ENCODE peak calls at places on chromosomes 11 and 22, in four cellular contexts. R, G, J and O are unnamed samples.

GRCh38 chr11:104946907-104947306 is 21.5 kb downstream of the CASP4 start:
- DNase-seq in R (peak), G (peak), J (no peak), O (no peak)

GRCh38 chr22:46113910-46114517 is 36.3 kb upstream of the PPARA start:
- DNase-seq in R (no peak), G (no peak), J (no peak), O (no peak)

GRCh38 chr11:9461068-9461759 is 402 bp downstream of the ZNF143 start:
- DNase-seq in R (peak), G (peak), J (peak), O (peak)

GRCh38 chr11:116199182-116199581 is 573.6 kb downstream of the BUD13 start:
- DNase-seq in R (no peak), G (peak), J (no peak), O (no peak)

GRCh38 chr11:107857550-107858216 is 904 bp downstream of the SLC35F2 start:
- DNase-seq in R (peak), G (no peak), J (peak), O (peak)

GRCh38 chr11:8707541-8708270 is 25.1 kb downstream of the RPL27A start:
- DNase-seq in R (no peak), G (peak), J (no peak), O (peak)

GRCh38 chr11:2321311-2321683 is 19.5 kb downstream of the TSPAN32 start:
- DNase-seq in R (no peak), G (no peak), J (no peak), O (no peak)

GRCh38 chr11:33461319-33461718 is 204.1 kb downstream of the HIPK3 start:
- DNase-seq in R (no peak), G (no peak), J (no peak), O (no peak)

GRCh38 chr22:37137903-37138665 is 11.6 kb downstream of the IL2RB start:
- DNase-seq in R (no peak), G (no peak), J (no peak), O (no peak)

GRCh38 chr11:128324531-128325141 is 262.7 kb downstream of the ETS1 start:
- DNase-seq in R (no peak), G (no peak), J (no peak), O (no peak)

GRCh38 chr22:27137809-27138400 is 480.5 kb downstream of the MIAT start:
- DNase-seq in R (no peak), G (no peak), J (no peak), O (no peak)

GRCh38 chr11:121105063-121105480 is 4.0 kb downstream of the TECTA start:
- DNase-seq in R (peak), G (peak), J (no peak), O (no peak)

GRCh38 chr22:27242917-27243589 is 558.5 kb downstream of the MN1 start:
- DNase-seq in R (no peak), G (no peak), J (no peak), O (no peak)

GRCh38 chr11:96413408-96413807 is 23.6 kb downstream of the JRKL start:
- DNase-seq in R (no peak), G (no peak), J (no peak), O (no peak)

GRCh38 chr11:11374358-11375148 is 21.5 kb upstream of the CSNK2A3 start:
- DNase-seq in R (no peak), G (no peak), J (no peak), O (no peak)

DNA sequence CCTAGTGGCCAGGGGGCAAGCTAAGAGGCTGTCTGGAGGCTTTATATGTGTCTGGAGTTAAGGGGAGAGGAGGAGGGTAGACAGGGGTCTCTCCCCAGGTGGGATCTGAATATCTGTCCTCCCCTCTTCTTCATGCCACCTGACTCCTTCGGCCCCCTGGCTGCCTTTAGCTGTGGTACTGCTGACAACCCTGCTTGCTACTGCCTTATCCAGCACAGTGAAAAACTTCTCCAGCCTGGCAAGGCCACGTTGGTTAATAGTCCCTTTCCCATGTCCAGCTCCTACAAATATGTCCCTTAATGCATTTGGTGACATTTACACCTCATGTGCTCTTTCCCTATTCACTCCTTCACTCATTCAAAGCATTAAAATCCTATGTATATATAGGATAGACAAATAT is 42.4 kb upstream of the NNMT start:
- DNase-seq in R (no peak), G (no peak), J (no peak), O (no peak)
- TF ChIP-seq CTCF in R (no peak), G (no peak), J (no peak), O (no peak)

DNA sequence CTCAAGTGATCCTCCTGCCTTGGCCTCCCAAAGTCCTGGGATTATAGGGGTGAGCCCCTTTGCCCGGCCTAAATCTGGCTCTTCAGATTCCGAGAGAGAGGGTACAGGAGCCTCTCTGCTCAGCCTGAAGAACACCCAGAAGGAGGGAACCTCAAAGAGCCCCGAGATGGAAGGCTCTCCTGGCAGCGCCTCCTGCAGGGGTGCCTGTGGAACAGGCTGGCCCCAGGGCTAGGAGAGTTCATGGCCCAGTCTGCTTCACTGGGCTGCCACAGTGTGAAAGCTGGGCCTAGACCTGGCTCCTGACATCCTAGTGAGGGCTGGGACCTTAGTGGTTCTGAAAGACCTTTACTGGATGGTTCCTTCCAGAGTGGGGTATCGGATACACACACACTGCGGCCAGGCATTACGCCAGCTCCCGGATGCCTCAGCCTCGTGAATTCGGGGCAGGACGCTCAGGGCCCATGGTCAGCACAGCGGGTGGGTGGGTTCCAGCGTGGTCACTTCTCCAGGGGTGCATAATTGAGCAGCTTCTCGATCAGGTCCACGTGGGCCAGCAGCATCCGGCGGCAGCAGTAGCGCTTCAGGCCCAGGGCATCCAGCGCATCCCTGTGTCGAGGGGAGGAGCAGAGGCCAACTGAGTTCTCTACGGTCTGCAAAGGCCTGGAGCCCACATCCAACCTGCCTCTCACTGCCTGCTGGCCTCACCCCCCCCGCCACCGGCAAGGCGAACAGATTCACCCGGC is 2.3 kb downstream of the POLR2L start:
- DNase-seq in R (no peak), G (no peak), J (no peak), O (no peak)
- H3K4me3 ChIP-seq in R (no peak), G (no peak), J (peak), O (no peak)

GRCh38 chr11:75576017-75576416 is 14.0 kb downstream of the SERPINH1 start:
- DNase-seq in R (no peak), G (no peak), J (no peak), O (no peak)

GRCh38 chr11:75578977-75579376 is 16.9 kb downstream of the SERPINH1 start:
- DNase-seq in R (peak), G (no peak), J (no peak), O (no peak)

GRCh38 chr11:75576445-75577049 is 14.5 kb downstream of the SERPINH1 start:
- DNase-seq in R (peak), G (no peak), J (peak), O (no peak)

GRCh38 chr11:75574698-75575265 is 12.7 kb downstream of the SERPINH1 start:
- DNase-seq in R (no peak), G (no peak), J (no peak), O (no peak)

DNA sequence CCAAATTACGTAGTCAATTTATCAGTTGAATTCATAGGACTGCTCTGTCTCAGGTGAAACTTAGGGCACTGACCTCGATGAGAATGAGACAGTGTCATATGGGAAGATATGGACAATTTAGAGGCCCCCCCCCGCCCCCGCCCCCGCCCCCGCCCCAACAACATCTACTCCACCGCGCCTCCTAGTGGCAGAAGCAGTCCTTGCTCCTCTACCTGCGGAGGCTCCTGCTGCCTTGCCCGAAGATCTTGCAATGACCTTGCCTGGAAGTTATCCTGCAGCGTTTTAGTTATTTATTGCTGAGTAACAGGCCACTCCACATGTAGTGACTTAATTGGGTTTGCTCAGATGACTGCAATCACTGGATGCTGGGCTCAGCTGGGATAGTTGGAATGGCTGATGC is 15.1 kb downstream of the SERPINH1 start:
- DNase-seq in R (peak), G (peak), J (peak), O (no peak)
- H3K27ac ChIP-seq in R (no peak), G (no peak), J (peak), O (no peak)

GRCh38 chr11:20337526-20338154 is 25.9 kb upstream of the HTATIP2 start:
- DNase-seq in R (peak), G (no peak), J (no peak), O (no peak)
- TF ChIP-seq CTCF in R (peak), G (peak), J (peak), O (peak)

DNA sequence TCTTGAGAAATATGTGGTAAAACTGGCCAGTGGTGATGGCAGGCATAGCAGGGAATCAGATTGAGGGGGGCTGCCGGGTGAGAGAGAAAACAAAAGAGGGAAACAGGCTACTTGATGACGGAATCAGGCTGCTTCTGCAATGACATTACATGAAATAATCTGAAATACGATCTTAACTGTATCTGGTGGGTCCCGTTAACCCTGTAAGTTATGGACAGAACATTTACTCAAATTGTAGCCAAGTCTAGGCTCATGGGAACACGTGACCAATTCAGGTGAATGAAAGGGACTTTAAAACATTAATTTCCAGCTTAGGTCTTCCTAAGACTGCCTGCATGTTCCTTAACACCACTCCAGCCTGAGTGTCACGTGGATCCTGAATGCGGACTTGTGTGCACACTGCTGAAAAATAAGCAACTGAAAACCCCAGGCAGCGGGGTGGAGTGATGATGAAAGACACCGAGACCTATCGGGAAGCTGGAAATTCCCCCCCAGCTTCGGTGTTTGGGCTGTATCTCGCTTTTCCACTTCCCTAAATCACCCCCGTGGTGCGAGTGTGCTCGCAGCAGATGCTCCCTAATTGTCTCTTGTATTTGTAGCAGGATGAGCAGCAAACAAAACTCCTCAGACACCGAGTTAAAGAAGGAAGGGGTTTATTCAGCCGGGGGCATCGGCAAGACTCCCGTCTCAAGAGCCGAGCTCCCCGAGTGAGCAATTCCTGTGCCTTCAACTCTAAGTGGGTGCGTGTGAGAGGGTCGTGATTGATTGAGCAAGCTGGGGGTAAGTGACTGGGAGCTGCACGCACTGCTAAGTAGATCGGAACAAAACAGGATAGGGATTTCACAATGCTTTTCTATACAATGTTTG is 145.0 kb upstream of the GRK3 start:
- DNase-seq in R (peak), G (peak), J (no peak), O (no peak)
- H3K4me3 ChIP-seq in R (peak), G (peak), J (peak), O (peak)